ENCODE peak calls at places on chromosomes 6 and 20, in four cellular contexts. K, Z, V and D are unnamed samples.

GRCh38 chr6:145887969-145888368 is 73.4 kb upstream of the FBXO30 start:
- DNase-seq in K (peak; percentile 39), Z (no peak), V (no peak), D (peak; percentile 45)

GRCh38 chr6:35302604-35303218 is 5.1 kb downstream of the DEF6 start:
- DNase-seq in K (peak; percentile 21), Z (peak; percentile 39), V (no peak), D (peak; percentile 11)

GRCh38 chr6:28104392-28105250 is 19.8 kb upstream of the ZSCAN16 start:
- DNase-seq in K (peak; percentile 68), Z (peak; percentile 76), V (peak; percentile 68), D (peak; percentile 77)

GRCh38 chr20:38350879-38351775 is 4.8 kb downstream of the LBP start:
- DNase-seq in K (no peak), Z (no peak), V (no peak), D (no peak)

GRCh38 chr6:169911264-169912263 is 160.1 kb downstream of the ERMARD start:
- DNase-seq in K (no peak), Z (no peak), V (no peak), D (no peak)

GRCh38 chr20:32569380-32570305 is 15.5 kb downstream of the NOL4L start:
- DNase-seq in K (no peak), Z (no peak), V (no peak), D (no peak)

GRCh38 chr6:70863343-70863742 is 93.5 kb downstream of the B3GAT2 start:
- DNase-seq in K (no peak), Z (no peak), V (no peak), D (no peak)

GRCh38 chr20:35615667-35616464 is at the start of gene SPAG4:
- DNase-seq in K (peak; percentile 99), Z (no peak), V (peak; percentile 70), D (peak; percentile 82)

GRCh38 chr6:170098428-170099170 is 192.3 kb downstream of the DLL1 start:
- DNase-seq in K (no peak), Z (no peak), V (no peak), D (no peak)